ENCODE peak calls at places on chromosomes 4 and X, in ten cellular contexts. L is Calu3; S is CMK; X is DMS153; G is CD8-positive, alpha-beta memory T cell; V is activated naive CD4-positive, alpha-beta T cell treated with anti-CD3 and anti-CD28 coated beads, Interleukin-2, amount 50 U/mL, for 72 hours; D is ureter; T is COR-L47; Q is transverse colon; P is natural killer cell treated with Interleukin-12 subunit alpha and Interleukin-12 subunit beta and Interleukin-15 and Interleukin-18, amount 100 ng/mL, for 72 hours. N is an unnamed sample.

GRCh38 chrX:149312936-149313432 is 192.1 kb downstream of the IDS start:
- DNase-seq in L (no peak), S (no peak), X (no peak), G (no peak), V (no peak), D (no peak), T (no peak), Q (no peak), P (no peak), N (no peak)

GRCh38 chr4:67809502-67809901 is 55.3 kb upstream of the GNRHR start:
- DNase-seq in L (no peak), S (no peak), X (no peak), G (no peak), V (no peak), D (no peak), T (no peak), Q (no peak), P (no peak), N (peak; percentile 76)

GRCh38 chrX:8653956-8654355 is 78.0 kb downstream of the ANOS1 start:
- DNase-seq in L (no peak), S (no peak), X (no peak), G (no peak), V (no peak), D (no peak), T (no peak), Q (no peak), P (no peak), N (no peak)

GRCh38 chr4:2923141-2923551 is 40.1 kb downstream of the NOP14 start:
- DNase-seq in L (no peak), S (no peak), X (no peak), G (no peak), V (no peak), D (no peak), T (no peak), Q (no peak), P (peak; percentile 64), N (no peak)

GRCh38 chr4:118927976-118928375 is 39.3 kb downstream of the SYNPO2 start:
- DNase-seq in L (no peak), S (no peak), X (no peak), G (no peak), V (no peak), D (peak; percentile 63), T (no peak), Q (peak; percentile 46), P (no peak), N (no peak)

GRCh38 chr4:79662651-79663050 is 254.6 kb upstream of the GK2 start:
- DNase-seq in L (no peak), S (no peak), X (no peak), G (no peak), V (no peak), D (no peak), T (no peak), Q (no peak), P (no peak), N (no peak)

GRCh38 chrX:71198066-71198465 is 25.0 kb upstream of the GJB1 start:
- DNase-seq in L (no peak), S (no peak), X (no peak), G (peak; percentile 32), V (no peak), D (no peak), T (no peak), Q (no peak), P (no peak), N (no peak)

GRCh38 chr4:83282049-83282535 is 2.5 kb downstream of the COQ2 start:
- DNase-seq in L (peak; percentile 41), S (no peak), X (no peak), G (peak; percentile 62), V (peak; percentile 76), D (peak; percentile 50), T (peak; percentile 47), Q (peak; percentile 43), P (no peak), N (no peak)

GRCh38 chrX:152819271-152819670 is 11.3 kb downstream of the CETN2 start:
- DNase-seq in L (no peak), S (no peak), X (no peak), G (no peak), V (no peak), D (no peak), T (no peak), Q (no peak), P (no peak), N (no peak)

N was measured in osteocyte.